ENCODE peak calls at places on chromosome 2, in eight cellular contexts. One of them, this sample, is unnamed.

GRCh38 chr2:74037379-74037860 is 52.7 kb downstream of the TET3 start:
- DNase-seq in T-cell: no peak
- DNase-seq in activated naive CD4-positive, alpha-beta T cell: no peak
- DNase-seq in effector CD4-positive, alpha-beta T cell: no peak
- DNase-seq in HCT116: no peak
- DNase-seq in RKO: no peak
- DNase-seq in GM20000: peak
- DNase-seq in NCI-H1105: no peak
- DNase-seq in this sample: no peak

GRCh38 chr2:59998324-59998723 is 555.1 kb downstream of the BCL11A start:
- DNase-seq in activated naive CD4-positive, alpha-beta T cell: no peak
- DNase-seq in RKO: no peak
- DNase-seq in NCI-H1105: no peak
- DNase-seq in GM20000: no peak
- DNase-seq in effector CD4-positive, alpha-beta T cell: no peak
- DNase-seq in T-cell: no peak
- DNase-seq in HCT116: no peak
- DNase-seq in this sample: no peak

GRCh38 chr2:233844064-233844807 is 10.1 kb downstream of the HJURP start:
- DNase-seq in effector CD4-positive, alpha-beta T cell: no peak
- DNase-seq in NCI-H1105: no peak
- DNase-seq in HCT116: no peak
- DNase-seq in GM20000: no peak
- DNase-seq in T-cell: no peak
- DNase-seq in activated naive CD4-positive, alpha-beta T cell: no peak
- DNase-seq in RKO: no peak
- DNase-seq in this sample: no peak

GRCh38 chr2:216987176-216987809 is 127.4 kb upstream of the TNP1 start:
- DNase-seq in HCT116: no peak
- DNase-seq in GM20000: no peak
- DNase-seq in effector CD4-positive, alpha-beta T cell: no peak
- DNase-seq in activated naive CD4-positive, alpha-beta T cell: no peak
- DNase-seq in T-cell: no peak
- DNase-seq in RKO: no peak
- DNase-seq in NCI-H1105: no peak
- DNase-seq in this sample: no peak

GRCh38 chr2:2573658-2574293 is 242.7 kb upstream of the MYT1L start:
- DNase-seq in T-cell: no peak
- DNase-seq in RKO: peak
- DNase-seq in effector CD4-positive, alpha-beta T cell: no peak
- DNase-seq in NCI-H1105: no peak
- DNase-seq in activated naive CD4-positive, alpha-beta T cell: no peak
- DNase-seq in GM20000: no peak
- DNase-seq in HCT116: no peak
- DNase-seq in this sample: no peak

GRCh38 chr2:237411683-237412349 is 2.1 kb downstream of the COL6A3 start:
- DNase-seq in activated naive CD4-positive, alpha-beta T cell: no peak
- DNase-seq in effector CD4-positive, alpha-beta T cell: no peak
- DNase-seq in GM20000: no peak
- DNase-seq in T-cell: no peak
- DNase-seq in RKO: no peak
- DNase-seq in HCT116: no peak
- DNase-seq in NCI-H1105: no peak
- DNase-seq in this sample: no peak

GRCh38 chr2:192145496-192145895 is 49.2 kb downstream of the TMEFF2 start:
- DNase-seq in effector CD4-positive, alpha-beta T cell: no peak
- DNase-seq in T-cell: no peak
- DNase-seq in GM20000: no peak
- DNase-seq in activated naive CD4-positive, alpha-beta T cell: no peak
- DNase-seq in NCI-H1105: no peak
- DNase-seq in RKO: no peak
- DNase-seq in HCT116: no peak
- DNase-seq in this sample: no peak

GRCh38 chr2:8630676-8631464 is 51.0 kb upstream of the ID2 start:
- DNase-seq in RKO: no peak
- DNase-seq in T-cell: no peak
- DNase-seq in NCI-H1105: no peak
- DNase-seq in activated naive CD4-positive, alpha-beta T cell: no peak
- DNase-seq in GM20000: no peak
- DNase-seq in effector CD4-positive, alpha-beta T cell: no peak
- DNase-seq in HCT116: no peak
- DNase-seq in this sample: no peak

GRCh38 chr2:241006412-241006811 is 8.0 kb downstream of the SNED1 start:
- DNase-seq in activated naive CD4-positive, alpha-beta T cell: no peak
- DNase-seq in NCI-H1105: no peak
- DNase-seq in HCT116: no peak
- DNase-seq in RKO: no peak
- DNase-seq in GM20000: no peak
- DNase-seq in T-cell: no peak
- DNase-seq in effector CD4-positive, alpha-beta T cell: no peak
- DNase-seq in this sample: no peak

This sample was measured in ACHN.